ENCODE peak calls at places on chromosomes 6 and 20, in four cellular contexts. Y is mesothelial cell of epicardium, B is SK-N-MC, T is frontal cortex. L is an unnamed sample.

GRCh38 chr6:51765230-51765629 is 322.2 kb downstream of the PKHD1 start:
- DNase-seq in Y (no peak), T (no peak), B (no peak), L (no peak)

GRCh38 chr6:47009583-47009982 is 32.5 kb downstream of the ADGRF1 start:
- DNase-seq in Y (no peak), B (no peak), T (no peak), L (no peak)

GRCh38 chr6:144588674-144589325 is 303.7 kb downstream of the UTRN start:
- DNase-seq in T (no peak), B (no peak), Y (no peak), L (no peak)

GRCh38 chr6:47483853-47484546 is 6.4 kb downstream of the CD2AP start:
- DNase-seq in Y (no peak), T (no peak), B (no peak), L (no peak)

GRCh38 chr6:89952696-89953095 is 58.4 kb downstream of the GJA10 start:
- DNase-seq in T (no peak), B (no peak), Y (no peak), L (peak)

GRCh38 chr6:85756982-85757381 is 114.3 kb upstream of the SYNCRIP start:
- DNase-seq in Y (no peak), B (peak), T (no peak), L (no peak)

GRCh38 chr6:100472674-100473073 is 8.0 kb upstream of the SIM1 start:
- DNase-seq in Y (no peak), T (no peak), B (no peak), L (peak)

GRCh38 chr6:12324096-12324495 is 33.9 kb downstream of the EDN1 start:
- DNase-seq in T (no peak), Y (no peak), B (no peak), L (no peak)

GRCh38 chr20:37984018-37984785 is 49.1 kb downstream of the TTI1 start:
- DNase-seq in Y (no peak), B (no peak), T (peak), L (no peak)

GRCh38 chr6:35973670-35974222 is 50.7 kb downstream of the SLC26A8 start:
- DNase-seq in T (no peak), B (no peak), Y (no peak), L (peak)

GRCh38 chr20:50521709-50522674 is 11.8 kb downstream of the PTPN1 start:
- DNase-seq in T (no peak), B (no peak), Y (no peak), L (no peak)

GRCh38 chr6:140921366-140922226 is 1211.1 kb upstream of the GJE1 start:
- DNase-seq in T (no peak), B (peak), Y (no peak), L (no peak)

GRCh38 chr6:166664135-166664534 is 37.1 kb upstream of the RPS6KA2 start:
- DNase-seq in B (no peak), T (no peak), Y (no peak), L (no peak)

GRCh38 chr6:63509652-63510352 is 62.5 kb upstream of the LOC128125822 start:
- DNase-seq in T (no peak), Y (no peak), B (no peak), L (no peak)

GRCh38 chr6:142913511-142914047 is 31.4 kb downstream of the HIVEP2 start:
- DNase-seq in T (no peak), B (no peak), Y (no peak), L (peak)

GRCh38 chr6:15264902-15265761 is 19.3 kb downstream of the JARID2 start:
- DNase-seq in Y (no peak), T (no peak), B (no peak), L (no peak)

GRCh38 chr6:16684896-16685554 is 76.2 kb downstream of the ATXN1 start:
- DNase-seq in T (no peak), B (no peak), Y (no peak), L (peak)

GRCh38 chr6:40583694-40584093 is 3.5 kb downstream of the LRFN2 start:
- DNase-seq in Y (no peak), B (no peak), T (no peak), L (no peak)

GRCh38 chr6:328184-328670 is 35.9 kb downstream of the DUSP22 start:
- DNase-seq in Y (no peak), B (no peak), T (no peak), L (peak)

GRCh38 chr6:169035381-169036280 is 218.0 kb downstream of the THBS2 start:
- DNase-seq in T (no peak), B (peak), Y (no peak), L (no peak)